ENCODE peak calls at places on chromosomes 5 and 9, in nine cellular contexts. One of them, this sample, is unnamed. For H3K9me3, the result is how much of the 10 kb centered on the place peaks cover.

GRCh38 chr9:111386386-111386785 is 56.4 kb upstream of the OR2K2 start:
- DNase-seq in right lobe of liver: no peak
- DNase-seq in pancreas: no peak
- DNase-seq in ovary: no peak
- DNase-seq in naive thymus-derived CD4-positive, alpha-beta T cell: no peak
- DNase-seq in colonic mucosa: no peak
- DNase-seq in left lung: no peak
- DNase-seq in BE2C: no peak
- DNase-seq in WERI-Rb-1: no peak
- DNase-seq in this sample: no peak

GRCh38 chr9:100099722-100100042 is 639 bp downstream of the INVS start:
- DNase-seq in right lobe of liver: peak
- DNase-seq in pancreas: no peak
- DNase-seq in ovary: peak
- DNase-seq in naive thymus-derived CD4-positive, alpha-beta T cell: no peak
- DNase-seq in colonic mucosa: no peak
- DNase-seq in left lung: no peak
- DNase-seq in BE2C: peak
- DNase-seq in WERI-Rb-1: peak
- DNase-seq in this sample: no peak

GRCh38 chr5:107512029-107512428 is 158.7 kb downstream of the EFNA5 start:
- DNase-seq in right lobe of liver: no peak
- DNase-seq in pancreas: no peak
- DNase-seq in ovary: no peak
- DNase-seq in naive thymus-derived CD4-positive, alpha-beta T cell: no peak
- DNase-seq in colonic mucosa: no peak
- DNase-seq in left lung: no peak
- DNase-seq in BE2C: no peak
- DNase-seq in WERI-Rb-1: no peak
- DNase-seq in this sample: no peak

GRCh38 chr9:97853844-97854695 is 1.0 kb downstream of the FOXE1 start:
- DNase-seq in right lobe of liver: no peak
- DNase-seq in pancreas: peak
- DNase-seq in ovary: no peak
- DNase-seq in naive thymus-derived CD4-positive, alpha-beta T cell: peak
- DNase-seq in colonic mucosa: no peak
- DNase-seq in left lung: peak
- DNase-seq in BE2C: no peak
- DNase-seq in WERI-Rb-1: peak
- DNase-seq in this sample: no peak

GRCh38 chr9:8738953-8739352 is 939.4 kb upstream of the DMAC1 start:
- DNase-seq in right lobe of liver: no peak
- DNase-seq in pancreas: no peak
- DNase-seq in ovary: no peak
- DNase-seq in naive thymus-derived CD4-positive, alpha-beta T cell: no peak
- DNase-seq in colonic mucosa: no peak
- DNase-seq in left lung: no peak
- DNase-seq in BE2C: no peak
- DNase-seq in WERI-Rb-1: no peak
- DNase-seq in this sample: no peak

GRCh38 chr9:121050128-121050988 is at the start of gene C5:
- DNase-seq in right lobe of liver: no peak
- DNase-seq in pancreas: no peak
- DNase-seq in ovary: no peak
- DNase-seq in naive thymus-derived CD4-positive, alpha-beta T cell: no peak
- DNase-seq in colonic mucosa: no peak
- DNase-seq in left lung: no peak
- DNase-seq in BE2C: no peak
- DNase-seq in WERI-Rb-1: no peak
- DNase-seq in this sample: no peak

GRCh38 chr5:71839049-71839834 is 120.2 kb downstream of the CARTPT start:
- DNase-seq in right lobe of liver: no peak
- DNase-seq in pancreas: no peak
- DNase-seq in ovary: no peak
- DNase-seq in naive thymus-derived CD4-positive, alpha-beta T cell: no peak
- DNase-seq in colonic mucosa: no peak
- DNase-seq in left lung: no peak
- DNase-seq in BE2C: peak
- DNase-seq in WERI-Rb-1: peak
- DNase-seq in this sample: no peak

GRCh38 chr5:56298329-56298962 is 65.3 kb upstream of the ANKRD55 start:
- DNase-seq in right lobe of liver: no peak
- DNase-seq in pancreas: no peak
- DNase-seq in ovary: peak
- DNase-seq in naive thymus-derived CD4-positive, alpha-beta T cell: no peak
- DNase-seq in colonic mucosa: no peak
- DNase-seq in left lung: no peak
- DNase-seq in BE2C: no peak
- DNase-seq in WERI-Rb-1: no peak
- DNase-seq in this sample: no peak

GRCh38 chr5:141913560-141913959 is 10.1 kb upstream of the DELE1 start:
- DNase-seq in right lobe of liver: no peak
- DNase-seq in pancreas: no peak
- DNase-seq in ovary: no peak
- DNase-seq in naive thymus-derived CD4-positive, alpha-beta T cell: no peak
- DNase-seq in colonic mucosa: no peak
- DNase-seq in left lung: no peak
- DNase-seq in BE2C: no peak
- DNase-seq in WERI-Rb-1: no peak
- DNase-seq in this sample: no peak

GRCh38 chr5:27038476-27038875 is at the start of gene CDH9:
- DNase-seq in right lobe of liver: no peak
- DNase-seq in pancreas: no peak
- DNase-seq in ovary: no peak
- DNase-seq in naive thymus-derived CD4-positive, alpha-beta T cell: no peak
- DNase-seq in colonic mucosa: no peak
- DNase-seq in left lung: peak
- DNase-seq in BE2C: no peak
- DNase-seq in WERI-Rb-1: no peak
- DNase-seq in this sample: no peak

GRCh38 chr5:360277-361027 is 38.9 kb downstream of the AHRR start:
- DNase-seq in right lobe of liver: no peak
- DNase-seq in pancreas: no peak
- DNase-seq in ovary: no peak
- DNase-seq in naive thymus-derived CD4-positive, alpha-beta T cell: no peak
- DNase-seq in colonic mucosa: no peak
- DNase-seq in left lung: peak
- DNase-seq in BE2C: no peak
- DNase-seq in WERI-Rb-1: no peak
- DNase-seq in this sample: no peak

DNA sequence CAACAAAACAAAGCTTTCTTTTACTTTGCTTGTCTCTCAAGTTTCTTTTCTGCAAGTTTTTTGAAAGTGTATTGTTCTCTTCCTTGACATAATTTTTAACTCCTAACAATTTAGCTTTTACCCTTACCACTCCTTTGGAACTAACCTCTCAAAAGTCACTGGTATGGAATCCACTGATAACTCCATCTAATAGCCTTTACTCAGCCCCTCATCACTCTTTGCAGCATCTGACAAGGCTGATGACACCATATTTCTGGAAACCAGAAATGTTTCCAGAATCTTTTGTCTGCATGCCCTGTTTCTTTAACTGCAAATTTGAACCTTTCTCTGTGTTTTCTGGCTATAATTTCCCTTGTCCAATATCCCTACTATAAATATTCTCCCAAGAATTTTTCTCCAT is 46.5 kb downstream of the ZNF474 start:
- DNase-seq in right lobe of liver: no peak
- DNase-seq in pancreas: no peak
- DNase-seq in ovary: no peak
- DNase-seq in naive thymus-derived CD4-positive, alpha-beta T cell: no peak
- DNase-seq in colonic mucosa: no peak
- DNase-seq in left lung: no peak
- DNase-seq in BE2C: no peak
- DNase-seq in WERI-Rb-1: no peak
- DNase-seq in this sample: no peak
- H3K9me3 ChIP-seq in right lobe of liver: under half
- H3K9me3 ChIP-seq in pancreas: under half
- H3K9me3 ChIP-seq in ovary: under half
- H3K9me3 ChIP-seq in naive thymus-derived CD4-positive, alpha-beta T cell: under half
- H3K9me3 ChIP-seq in colonic mucosa: under half
- H3K9me3 ChIP-seq in left lung: under half
- H3K9me3 ChIP-seq in BE2C: under half
- H3K9me3 ChIP-seq in WERI-Rb-1: under half
- H3K9me3 ChIP-seq in this sample: under half

GRCh38 chr5:154878642-154879335 is 20.4 kb downstream of the CNOT8 start:
- DNase-seq in right lobe of liver: no peak
- DNase-seq in pancreas: no peak
- DNase-seq in ovary: no peak
- DNase-seq in naive thymus-derived CD4-positive, alpha-beta T cell: no peak
- DNase-seq in colonic mucosa: no peak
- DNase-seq in left lung: no peak
- DNase-seq in BE2C: no peak
- DNase-seq in WERI-Rb-1: no peak
- DNase-seq in this sample: no peak
- H3K9me3 ChIP-seq in right lobe of liver: under half
- H3K9me3 ChIP-seq in pancreas: under half
- H3K9me3 ChIP-seq in ovary: under half
- H3K9me3 ChIP-seq in naive thymus-derived CD4-positive, alpha-beta T cell: under half
- H3K9me3 ChIP-seq in colonic mucosa: under half
- H3K9me3 ChIP-seq in left lung: under half
- H3K9me3 ChIP-seq in BE2C: under half
- H3K9me3 ChIP-seq in WERI-Rb-1: under half
- H3K9me3 ChIP-seq in this sample: under half

DNA sequence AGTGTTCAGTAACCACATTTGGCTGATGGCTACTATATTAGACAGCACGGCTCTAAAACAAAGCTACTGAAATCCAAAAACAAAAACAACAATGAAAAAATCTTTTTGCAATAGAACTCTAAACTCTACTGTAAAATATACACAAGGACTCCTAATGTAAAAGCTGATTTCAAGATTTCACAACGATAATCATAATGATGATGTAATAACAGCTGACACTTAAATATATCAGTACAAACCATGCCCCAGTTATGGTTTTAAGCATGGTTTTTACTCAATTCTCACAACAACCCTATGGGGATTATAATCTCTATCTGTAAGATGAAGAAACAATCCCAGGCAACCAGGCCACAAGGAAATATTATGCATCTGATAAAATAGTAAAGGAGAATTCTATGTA is 3.3 kb downstream of the ZNF300 start:
- DNase-seq in right lobe of liver: no peak
- DNase-seq in pancreas: no peak
- DNase-seq in ovary: no peak
- DNase-seq in naive thymus-derived CD4-positive, alpha-beta T cell: no peak
- DNase-seq in colonic mucosa: no peak
- DNase-seq in left lung: no peak
- DNase-seq in BE2C: no peak
- DNase-seq in WERI-Rb-1: no peak
- DNase-seq in this sample: no peak
- H3K9me3 ChIP-seq in right lobe of liver: under half
- H3K9me3 ChIP-seq in pancreas: under half
- H3K9me3 ChIP-seq in ovary: under half
- H3K9me3 ChIP-seq in naive thymus-derived CD4-positive, alpha-beta T cell: under half
- H3K9me3 ChIP-seq in colonic mucosa: under half
- H3K9me3 ChIP-seq in left lung: half or more
- H3K9me3 ChIP-seq in BE2C: under half
- H3K9me3 ChIP-seq in WERI-Rb-1: under half
- H3K9me3 ChIP-seq in this sample: half or more

DNA sequence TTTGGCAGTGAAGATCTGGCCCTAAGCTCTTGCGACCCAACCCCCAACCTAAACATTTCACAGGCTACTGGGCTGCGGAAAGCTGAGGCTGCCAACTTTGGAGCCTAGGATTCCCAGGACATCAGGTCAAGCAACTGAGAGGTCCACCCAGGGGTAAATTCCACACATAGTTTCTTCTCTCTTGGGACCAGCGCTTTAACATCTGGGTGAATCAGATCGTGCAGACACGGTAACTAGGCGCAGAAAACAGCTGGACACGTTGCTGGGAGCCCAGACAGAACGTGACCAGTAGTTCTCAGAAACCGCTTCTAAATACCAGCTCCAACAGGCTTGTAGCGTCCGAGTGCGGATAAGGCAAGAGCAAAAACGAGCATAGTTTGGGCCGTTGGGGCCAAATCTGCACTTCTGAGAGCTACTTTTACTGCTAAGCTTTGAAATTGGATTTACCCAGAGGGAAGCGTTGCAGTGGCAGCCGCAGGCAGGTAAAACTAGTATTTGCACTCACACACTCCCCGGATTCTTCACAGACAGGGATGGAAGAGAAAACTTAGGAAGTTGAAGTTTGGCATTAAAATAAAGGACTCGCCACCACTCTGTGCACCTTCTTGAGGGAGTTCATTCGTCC is 11.8 kb downstream of the ITGA1 start:
- DNase-seq in right lobe of liver: peak
- DNase-seq in pancreas: peak
- DNase-seq in ovary: no peak
- DNase-seq in naive thymus-derived CD4-positive, alpha-beta T cell: no peak
- DNase-seq in colonic mucosa: peak
- DNase-seq in left lung: no peak
- DNase-seq in BE2C: peak
- DNase-seq in WERI-Rb-1: peak
- DNase-seq in this sample: peak
- H3K9me3 ChIP-seq in right lobe of liver: under half
- H3K9me3 ChIP-seq in pancreas: under half
- H3K9me3 ChIP-seq in ovary: under half
- H3K9me3 ChIP-seq in naive thymus-derived CD4-positive, alpha-beta T cell: under half
- H3K9me3 ChIP-seq in colonic mucosa: under half
- H3K9me3 ChIP-seq in left lung: under half
- H3K9me3 ChIP-seq in BE2C: under half
- H3K9me3 ChIP-seq in WERI-Rb-1: under half
- H3K9me3 ChIP-seq in this sample: under half